ENCODE peak calls at places on chromosomes 3 and 15, in six cellular contexts. B is omental fat pad, H is NCI-H146, N is NCI-H1092, D is neural progenitor cell, S is epithelial cell of proximal tubule. K is an unnamed sample.

GRCh38 chr15:43133429-43134156 is at the start of gene TMEM62:
- DNase-seq in D (peak), S (no peak), H (peak), N (peak), B (peak), K (peak)

GRCh38 chr15:41838400-41838897 is at the start of gene PLA2G4B:
- DNase-seq in S (no peak), B (no peak), N (no peak), D (no peak), H (no peak), K (no peak)

GRCh38 chr15:61041886-61042285 is 187.2 kb downstream of the RORA start:
- DNase-seq in B (no peak), D (no peak), H (no peak), N (no peak), S (no peak), K (peak)

GRCh38 chr3:25854214-25854613 is 64.3 kb downstream of the OXSM start:
- DNase-seq in H (no peak), S (no peak), D (no peak), N (no peak), B (no peak), K (no peak)

GRCh38 chr15:31280831-31281216 is 45.8 kb upstream of the KLF13 start:
- DNase-seq in H (no peak), B (peak), S (no peak), N (no peak), D (no peak), K (no peak)

GRCh38 chr15:23566070-23567050 is 886 bp downstream of the MKRN3 start:
- DNase-seq in S (no peak), B (no peak), D (no peak), N (no peak), H (peak), K (peak)

GRCh38 chr3:83821526-83821925 is 1137.3 kb upstream of the CADM2 start:
- DNase-seq in B (no peak), D (no peak), S (no peak), H (no peak), N (no peak), K (no peak)

GRCh38 chr3:42031808-42032475 is 59.2 kb upstream of the TRAK1 start:
- DNase-seq in D (peak), N (no peak), S (no peak), B (no peak), H (no peak), K (peak)

GRCh38 chr15:40879609-40880008 is 5.6 kb upstream of the RHOV start:
- DNase-seq in H (no peak), B (no peak), N (no peak), D (no peak), S (no peak), K (no peak)

GRCh38 chr3:6921041-6921440 is 60.1 kb downstream of the GRM7 start:
- DNase-seq in D (no peak), S (no peak), B (no peak), N (no peak), H (peak), K (peak)

GRCh38 chr3:182487621-182488020 is 305.7 kb upstream of the ATP11B start:
- DNase-seq in D (no peak), H (no peak), S (no peak), N (no peak), B (no peak), K (peak)

GRCh38 chr3:76024640-76025039 is 239.3 kb upstream of the ZNF717 start:
- DNase-seq in N (no peak), H (no peak), B (no peak), D (peak), S (no peak), K (peak)

GRCh38 chr3:185555101-185555501 is 2.7 kb upstream of the LIPH start:
- DNase-seq in S (no peak), N (no peak), D (no peak), B (no peak), H (no peak), K (no peak)

GRCh38 chr3:46209751-46210470 is 1.8 kb upstream of the CCR1 start:
- DNase-seq in D (no peak), N (no peak), B (no peak), H (no peak), S (no peak), K (no peak)

GRCh38 chr15:80934761-80935221 is 54.8 kb downstream of the MESD start:
- DNase-seq in S (peak), H (no peak), N (no peak), B (no peak), D (no peak), K (no peak)

GRCh38 chr3:53259427-53260259 is 3.8 kb upstream of the TKT start:
- DNase-seq in S (no peak), N (no peak), B (no peak), D (no peak), H (no peak), K (no peak)

GRCh38 chr3:187280644-187281043 is 10.9 kb downstream of the MASP1 start:
- DNase-seq in S (no peak), N (no peak), D (no peak), B (no peak), H (no peak), K (no peak)

GRCh38 chr3:180594631-180595348 is 7.2 kb upstream of the TTC14 start:
- DNase-seq in D (peak), H (peak), S (peak), N (peak), B (no peak), K (peak)

GRCh38 chr15:70269991-70270751 is 172.5 kb upstream of the TLE3 start:
- DNase-seq in B (no peak), N (no peak), D (no peak), H (no peak), S (no peak), K (peak)

GRCh38 chr3:53642211-53642610 is 147.8 kb downstream of the CACNA1D start:
- DNase-seq in D (no peak), N (no peak), H (no peak), S (no peak), B (no peak), K (peak)

GRCh38 chr15:65110676-65111292 is 4.2 kb downstream of the UBAP1L start:
- DNase-seq in D (peak), S (no peak), H (no peak), B (no peak), N (no peak), K (peak)

GRCh38 chr15:44101944-44102343 is 93.1 kb downstream of the FRMD5 start:
- DNase-seq in B (no peak), N (no peak), S (peak), D (no peak), H (no peak), K (no peak)

GRCh38 chr3:170572665-170573253 is 13.1 kb downstream of the SLC7A14 start:
- DNase-seq in N (no peak), H (no peak), S (peak), B (no peak), D (no peak), K (peak)

GRCh38 chr3:56787258-56787777 is 14.4 kb downstream of the ARHGEF3 start:
- DNase-seq in S (no peak), N (no peak), H (no peak), D (no peak), B (no peak), K (peak)

GRCh38 chr3:71341721-71342120 is 241.8 kb downstream of the FOXP1 start:
- DNase-seq in N (no peak), S (peak), H (no peak), B (no peak), D (no peak), K (no peak)

GRCh38 chr3:115683773-115684172 is 60.5 kb downstream of the GAP43 start:
- DNase-seq in D (no peak), S (no peak), N (no peak), H (no peak), B (no peak), K (no peak)

GRCh38 chr15:50321680-50322079 is 33.3 kb downstream of the GABPB1 start:
- DNase-seq in D (no peak), S (no peak), H (no peak), N (no peak), B (no peak), K (no peak)

GRCh38 chr3:167876603-167877325 is 141.2 kb downstream of the SERPINI1 start:
- DNase-seq in N (no peak), S (peak), H (no peak), B (no peak), D (no peak), K (no peak)

GRCh38 chr3:12895391-12896205 is 54.2 kb upstream of the RPL32 start:
- DNase-seq in B (no peak), N (no peak), H (no peak), S (no peak), D (no peak), K (no peak)

GRCh38 chr15:84099181-84099580 is 136.4 kb upstream of the GOLGA6L4 start:
- DNase-seq in D (no peak), B (no peak), N (no peak), S (no peak), H (peak), K (no peak)